ENCODE peak calls at places on chromosomes 11 and 22, in four cellular contexts. M is Caco-2, X is transverse colon, H is colonic mucosa. T is an unnamed sample.

GRCh38 chr22:17476838-17477237 is 86.5 kb upstream of the SLC25A18 start:
- DNase-seq in M (no peak), H (no peak), X (no peak), T (no peak)

GRCh38 chr22:37284807-37285355 is 2.6 kb downstream of the CYTH4 start:
- DNase-seq in M (no peak), H (peak; percentile 36), X (peak; percentile 63), T (peak; percentile 78)

GRCh38 chr11:9082575-9082974 is 8.8 kb downstream of the SCUBE2 start:
- DNase-seq in M (no peak), X (no peak), H (no peak), T (no peak)

GRCh38 chr11:64566042-64566914 is 24.7 kb upstream of the SLC22A12 start:
- DNase-seq in X (peak; percentile 65), H (peak; percentile 83), M (peak; percentile 99), T (no peak)

GRCh38 chr22:30434775-30435315 is 9.3 kb downstream of the MTFP1 start:
- DNase-seq in X (no peak), M (no peak), H (no peak), T (no peak)

GRCh38 chr22:46346680-46347405 is 11.3 kb downstream of the TRMU start:
- DNase-seq in X (no peak), H (no peak), M (no peak), T (no peak)

GRCh38 chr11:9759519-9760179 is 95.8 kb downstream of the SWAP70 start:
- DNase-seq in H (peak; percentile 87), X (peak; percentile 86), M (peak; percentile 84), T (peak; percentile 99)

GRCh38 chr11:128865490-128865889 is 1.6 kb downstream of the KCNJ1 start:
- DNase-seq in X (no peak), H (no peak), M (no peak), T (no peak)

GRCh38 chr11:75161506-75161905 is 10.6 kb downstream of the SLCO2B1 start:
- DNase-seq in H (no peak), M (no peak), X (no peak), T (no peak)

GRCh38 chr11:116329354-116330090 is 443.3 kb downstream of the BUD13 start:
- DNase-seq in M (peak; percentile 21), X (no peak), H (no peak), T (no peak)

GRCh38 chr11:24513837-24514594 is 17.2 kb downstream of the LUZP2 start:
- DNase-seq in X (no peak), H (no peak), M (no peak), T (no peak)

DNA sequence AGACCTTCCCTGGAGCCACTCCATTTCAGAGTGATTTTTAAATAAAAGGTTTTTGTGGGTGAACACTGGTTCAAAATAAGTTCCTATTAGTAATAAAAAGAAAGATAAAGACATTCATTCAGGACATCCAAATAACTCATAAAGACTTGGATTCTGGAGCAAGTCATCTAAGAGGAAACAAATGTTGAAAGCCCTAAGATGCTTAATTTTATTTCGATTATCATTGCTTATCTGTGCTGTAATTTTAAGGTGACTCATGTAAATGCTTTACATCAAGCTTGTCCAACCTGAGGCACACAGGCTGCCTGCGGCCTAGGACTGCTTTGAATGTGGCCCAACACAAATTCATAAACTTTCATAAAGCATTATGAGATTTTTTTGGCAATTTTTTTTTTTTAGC is 34.2 kb upstream of the DBX1 start:
- DNase-seq in X (no peak), M (no peak), H (no peak), T (no peak)
- H3K4me3 ChIP-seq in X (no peak overlapping the region), M (no peak overlapping the region), H (no peak overlapping the region), T (no peak overlapping the region)

GRCh38 chr11:125344846-125345705 is 151.0 kb downstream of the FEZ1 start:
- DNase-seq in X (no peak), H (no peak), M (no peak), T (no peak)
- TF ChIP-seq CTCF in X (no peak), H (no peak), M (no peak), T (no peak)

GRCh38 chr22:27792452-27793165 is 8.9 kb downstream of the MN1 start:
- DNase-seq in X (no peak), H (no peak), M (no peak), T (no peak)
- H3K4me1 ChIP-seq in X (no peaks in the 10 kb centered on the region), H (no peaks in the 10 kb centered on the region), M (no peaks in the 10 kb centered on the region), T (peaks cover 40% of the 10 kb centered on the region)

DNA sequence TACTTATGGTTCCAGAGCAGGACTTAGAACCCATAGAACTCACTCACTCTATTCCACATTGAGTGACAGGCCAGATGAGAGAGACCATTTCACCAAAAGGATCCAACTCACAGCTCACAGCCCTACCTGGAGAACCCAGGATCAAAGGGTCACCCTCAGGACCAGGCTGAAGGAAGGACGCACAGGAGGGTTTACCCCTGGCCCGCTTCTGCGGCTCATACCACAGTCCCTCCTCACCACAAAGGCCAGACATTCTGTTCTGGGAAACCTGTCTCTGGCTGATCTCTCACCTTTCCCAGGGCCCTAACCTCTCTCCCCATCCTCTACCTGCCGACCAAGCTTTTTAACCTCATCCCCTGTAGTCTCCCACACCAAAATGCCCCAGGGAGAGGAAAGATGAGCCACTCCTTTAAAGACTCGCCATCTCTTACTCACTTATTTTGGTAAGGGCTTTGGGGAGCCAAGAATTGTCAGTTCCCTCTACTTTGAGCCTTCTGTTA is 4.7 kb downstream of the FOSL1 start:
- DNase-seq in M (no peak), X (no peak), H (no peak), T (no peak)
- H3K4me3 ChIP-seq in M (no peak overlapping the region), X (no peak overlapping the region), H (no peak overlapping the region), T (no peak overlapping the region)

DNA sequence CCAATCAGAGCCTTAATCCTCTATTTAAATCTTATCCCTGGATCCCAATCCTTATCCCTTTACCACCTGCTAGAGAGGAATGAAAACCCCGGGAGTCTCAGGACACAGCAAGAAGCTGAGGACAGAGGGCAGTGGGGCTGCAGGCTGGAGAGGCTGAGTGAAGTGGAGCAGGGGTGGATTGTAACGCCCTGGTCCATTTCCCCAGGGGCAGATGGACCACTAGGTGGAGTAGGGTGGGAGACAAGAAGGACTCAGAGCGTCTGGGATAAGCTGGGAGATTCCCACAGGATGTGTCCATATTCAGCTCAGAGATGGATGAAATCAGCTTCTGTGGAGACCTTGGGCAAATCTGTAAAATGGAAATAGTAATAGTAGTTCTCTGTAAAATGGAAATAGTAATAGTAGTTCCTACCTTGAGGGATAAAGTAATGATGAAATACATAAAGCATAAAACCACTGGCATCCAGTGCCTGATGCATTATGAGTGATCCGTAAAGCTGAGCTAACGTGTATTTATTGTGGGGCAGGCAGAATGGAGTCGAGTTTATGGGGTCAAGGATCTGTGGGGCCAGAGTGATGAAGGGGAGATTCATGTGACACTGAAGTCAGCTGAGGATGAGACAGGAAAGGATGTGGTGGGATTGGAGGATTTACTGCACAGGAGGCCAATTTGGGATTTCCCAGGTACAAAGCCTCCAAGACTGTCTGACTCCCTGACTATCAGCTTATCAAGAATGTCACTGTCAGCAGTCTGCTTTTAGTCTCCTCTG is 1.9 kb upstream of the ROBO4 start:
- DNase-seq in H (no peak), X (no peak), M (peak; percentile 39), T (no peak)
- TF ChIP-seq CTCF in H (no peak), X (no peak), M (no peak), T (no peak)

GRCh38 chr11:35109827-35110226 is 29.1 kb upstream of the CD44 start:
- DNase-seq in H (no peak), M (no peak), X (no peak), T (no peak)
- H3K4me1 ChIP-seq in H (peaks cover 4% of the 10 kb centered on the region), M (no peaks in the 10 kb centered on the region), X (peaks cover 10% of the 10 kb centered on the region), T (no peaks in the 10 kb centered on the region)

DNA sequence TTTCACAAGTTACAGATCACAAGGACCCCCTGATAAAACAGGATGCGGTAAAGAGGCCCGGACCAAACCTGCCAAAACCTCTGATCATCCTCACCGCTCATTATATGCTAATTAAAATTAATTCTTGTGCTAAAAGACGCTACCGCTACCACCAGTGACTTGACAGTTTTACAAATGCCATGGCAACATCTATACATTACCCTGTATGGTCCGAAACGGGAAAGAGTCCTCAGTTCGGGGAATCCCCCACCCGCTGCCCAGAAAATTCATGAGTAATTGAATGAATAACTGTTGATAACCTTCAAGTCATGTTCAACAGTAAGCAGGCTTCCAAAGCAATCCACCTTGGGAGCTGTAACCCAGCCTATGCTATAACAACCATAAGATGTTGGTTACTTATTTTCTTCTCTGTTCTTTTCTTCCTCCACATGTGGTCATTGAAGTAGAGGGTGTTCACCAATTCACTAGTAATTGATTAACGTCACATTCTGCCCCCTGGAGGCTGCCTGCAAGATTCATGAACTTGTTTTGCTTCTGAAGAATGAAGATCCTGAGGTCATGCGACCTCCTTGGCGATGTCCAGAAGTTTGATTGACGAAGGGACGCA is 20.6 kb downstream of the APOBEC3H start:
- DNase-seq in M (peak; percentile 69), X (peak; percentile 81), H (peak; percentile 70), T (no peak)
- H3K4me3 ChIP-seq in M (no peak overlapping the region), X (no peak overlapping the region), H (no peak overlapping the region), T (no peak overlapping the region)

DNA sequence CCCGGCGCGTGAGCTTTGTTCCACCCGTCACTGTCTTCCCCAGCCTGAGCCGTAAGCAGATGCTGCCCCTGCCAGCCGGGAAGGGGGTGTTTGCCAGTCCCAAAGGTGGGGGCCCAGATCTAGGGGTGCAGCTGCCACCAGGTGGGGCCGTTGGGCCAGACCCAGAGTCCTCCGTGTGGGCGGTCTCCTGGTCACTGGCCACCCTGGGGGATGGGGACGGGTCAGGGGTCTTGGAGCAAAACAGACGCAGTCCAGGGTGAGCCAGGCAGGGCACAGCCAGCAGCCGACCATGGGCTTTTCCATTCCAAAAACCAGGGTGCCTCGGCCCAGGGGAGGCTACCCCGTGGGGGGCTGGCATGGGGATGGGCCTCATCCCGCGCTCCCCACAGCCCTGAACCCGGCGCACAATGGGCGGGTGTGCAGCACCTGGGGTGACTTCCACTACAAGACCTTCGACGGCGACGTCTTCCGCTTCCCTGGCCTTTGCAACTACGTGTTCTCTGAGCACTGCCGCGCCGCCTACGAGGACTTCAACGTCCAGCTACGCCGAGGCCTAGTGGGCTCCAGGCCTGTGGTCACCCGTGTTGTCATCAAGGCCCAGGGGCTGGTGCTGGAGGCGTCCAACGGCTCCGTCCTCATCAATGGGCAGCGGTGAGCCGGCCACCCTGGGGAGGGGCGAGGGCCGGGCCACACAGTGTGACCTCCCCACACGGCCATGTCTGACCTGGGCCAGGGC is 3.5 kb downstream of the MUC5B start:
- DNase-seq in M (peak; percentile 38), X (peak; percentile 17), H (peak; percentile 23), T (peak; percentile 6)
- TF ChIP-seq CTCF in M (no peak), X (no peak), H (no peak), T (no peak)

GRCh38 chr11:61890536-61891330 is 612 bp downstream of the FADS3 start:
- DNase-seq in H (peak; percentile 36), X (peak; percentile 38), M (peak; percentile 67), T (peak; percentile 87)
- H3K4me1 ChIP-seq in H (peaks cover 6% of the 10 kb centered on the region), X (peaks cover 15% of the 10 kb centered on the region), M (peaks cover 8% of the 10 kb centered on the region), T (peaks cover 25% of the 10 kb centered on the region)

DNA sequence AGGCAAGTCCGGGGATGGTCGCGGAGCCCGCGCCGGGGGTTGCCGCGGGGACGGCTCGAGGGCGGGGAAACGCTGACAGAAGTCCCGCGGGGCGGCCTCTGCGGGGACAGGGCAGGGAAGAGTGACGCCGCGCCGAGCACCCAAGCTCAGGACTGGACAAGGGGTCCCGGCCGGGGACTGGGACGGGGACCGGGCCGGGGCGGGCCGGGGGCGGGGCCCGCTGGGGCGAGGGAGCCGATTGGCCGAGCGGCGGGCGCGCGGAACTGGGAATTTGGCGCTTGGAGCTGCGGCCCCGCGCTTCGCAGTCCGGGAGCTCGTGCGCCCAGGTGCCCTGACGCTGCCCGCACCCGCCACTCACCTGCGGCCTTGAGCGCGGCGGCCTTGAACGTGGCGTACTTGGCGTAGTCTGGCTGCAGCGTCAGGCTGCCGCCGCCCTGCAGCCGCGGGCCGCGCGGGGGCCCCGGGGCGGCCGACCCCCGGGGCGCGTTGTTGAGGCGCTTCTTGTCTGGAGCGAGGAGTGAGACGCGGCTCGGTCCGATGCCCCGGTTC is 4.8 kb downstream of the SHISA8 start:
- DNase-seq in H (no peak), M (no peak), X (no peak), T (no peak)
- H3K4me3 ChIP-seq in H (peak overlapping the region; percentile 19), M (peak overlapping the region; percentile 37), X (peak overlapping the region; percentile 41), T (peak overlapping the region; percentile 55)